ENCODE peak calls at places on chromosome X, in six cellular contexts. One of them, this sample, is unnamed.
A peak's percentile ranks its signal among the peaks of the same experiment; 100 is the strongest.

GRCh38 chrX:73863268-73863667 is 300.3 kb downstream of the CHIC1 start:
- DNase-seq in K562: no peak
- DNase-seq in GM12878: no peak
- DNase-seq in HepG2: no peak
- DNase-seq in HCT116: no peak
- DNase-seq in A549: no peak
- DNase-seq in this sample: no peak

GRCh38 chrX:1378306-1378758 is 13.6 kb downstream of the SLC25A6 start:
- DNase-seq in GM12878: no peak
- DNase-seq in K562: peak; percentile 7
- DNase-seq in A549: no peak
- DNase-seq in HCT116: no peak
- DNase-seq in HepG2: no peak
- DNase-seq in this sample: no peak

GRCh38 chrX:116841290-116841689 is 378.5 kb upstream of the CT83 start:
- DNase-seq in A549: no peak
- DNase-seq in HepG2: no peak
- DNase-seq in HCT116: no peak
- DNase-seq in K562: no peak
- DNase-seq in GM12878: no peak
- DNase-seq in this sample: no peak

GRCh38 chrX:133849676-133850075 is 135.7 kb downstream of the GPC3 start:
- DNase-seq in HCT116: no peak
- DNase-seq in A549: no peak
- DNase-seq in K562: no peak
- DNase-seq in HepG2: no peak
- DNase-seq in GM12878: no peak
- DNase-seq in this sample: no peak

GRCh38 chrX:68387786-68388185 is 45.5 kb downstream of the OPHN1 start:
- DNase-seq in HepG2: no peak
- DNase-seq in K562: no peak
- DNase-seq in HCT116: no peak
- DNase-seq in A549: no peak
- DNase-seq in GM12878: no peak
- DNase-seq in this sample: no peak

GRCh38 chrX:39869846-39870601 is 227.7 kb downstream of the BCOR start:
- DNase-seq in HCT116: no peak
- DNase-seq in HepG2: no peak
- DNase-seq in A549: peak; percentile 35
- DNase-seq in K562: peak; percentile 54
- DNase-seq in GM12878: no peak
- DNase-seq in this sample: no peak

GRCh38 chrX:33126469-33126868 is 84.9 kb downstream of the DMD start:
- DNase-seq in HCT116: no peak
- DNase-seq in GM12878: no peak
- DNase-seq in K562: no peak
- DNase-seq in HepG2: no peak
- DNase-seq in A549: no peak
- DNase-seq in this sample: no peak

GRCh38 chrX:973010-973409 is 239.4 kb downstream of the CRLF2 start:
- DNase-seq in GM12878: no peak
- DNase-seq in HepG2: no peak
- DNase-seq in A549: no peak
- DNase-seq in K562: no peak
- DNase-seq in HCT116: no peak
- DNase-seq in this sample: no peak

GRCh38 chrX:45143455-45143854 is 57.2 kb downstream of the DIPK2B start:
- DNase-seq in GM12878: no peak
- DNase-seq in HepG2: peak; percentile 71
- DNase-seq in HCT116: no peak
- DNase-seq in A549: no peak
- DNase-seq in K562: no peak
- DNase-seq in this sample: no peak

GRCh38 chrX:68532828-68533227 is 34.0 kb downstream of the YIPF6 start:
- DNase-seq in K562: no peak
- DNase-seq in HepG2: no peak
- DNase-seq in HCT116: no peak
- DNase-seq in GM12878: no peak
- DNase-seq in A549: no peak
- DNase-seq in this sample: no peak

GRCh38 chrX:57821703-57822375 is 88.4 kb downstream of the ZXDA start:
- DNase-seq in HCT116: peak; percentile 48
- DNase-seq in HepG2: peak; percentile 43
- DNase-seq in A549: peak; percentile 66
- DNase-seq in GM12878: peak; percentile 13
- DNase-seq in K562: peak; percentile 15
- DNase-seq in this sample: no peak

GRCh38 chrX:46573331-46573895 is at the start of gene CHST7:
- DNase-seq in HepG2: peak; percentile 54
- DNase-seq in A549: peak; percentile 80
- DNase-seq in HCT116: peak; percentile 46
- DNase-seq in K562: no peak
- DNase-seq in GM12878: no peak
- DNase-seq in this sample: no peak

GRCh38 chrX:153371256-153371655 is 29.9 kb downstream of the PNMA6E start:
- DNase-seq in A549: no peak
- DNase-seq in HCT116: no peak
- DNase-seq in GM12878: no peak
- DNase-seq in HepG2: no peak
- DNase-seq in K562: no peak
- DNase-seq in this sample: no peak

GRCh38 chrX:9745417-9746115 is 20.1 kb downstream of the GPR143 start:
- DNase-seq in GM12878: no peak
- DNase-seq in K562: no peak
- DNase-seq in HepG2: no peak
- DNase-seq in HCT116: no peak
- DNase-seq in A549: no peak
- DNase-seq in this sample: no peak

GRCh38 chrX:3295731-3296130 is 50.7 kb downstream of the MXRA5 start:
- DNase-seq in HCT116: peak; percentile 54
- DNase-seq in K562: peak; percentile 61
- DNase-seq in A549: peak; percentile 31
- DNase-seq in HepG2: no peak
- DNase-seq in GM12878: no peak
- DNase-seq in this sample: no peak

GRCh38 chrX:118566359-118566758 is 70.7 kb downstream of the DOCK11 start:
- DNase-seq in K562: no peak
- DNase-seq in A549: no peak
- DNase-seq in HepG2: no peak
- DNase-seq in HCT116: no peak
- DNase-seq in GM12878: no peak
- DNase-seq in this sample: no peak

GRCh38 chrX:71998836-71999509 is 88.3 kb downstream of the NHSL2 start:
- DNase-seq in HCT116: peak; percentile 12
- DNase-seq in A549: peak; percentile 28
- DNase-seq in HepG2: peak; percentile 12
- DNase-seq in GM12878: no peak
- DNase-seq in K562: peak; percentile 42
- DNase-seq in this sample: no peak

GRCh38 chrX:119753639-119754257 is 4.6 kb upstream of the SOWAHD start:
- DNase-seq in GM12878: no peak
- DNase-seq in HepG2: peak; percentile 25
- DNase-seq in HCT116: peak; percentile 48
- DNase-seq in A549: peak; percentile 59
- DNase-seq in K562: peak; percentile 32
- DNase-seq in this sample: peak; percentile 27

GRCh38 chrX:134600714-134601113 is 57.6 kb downstream of the PLAC1 start:
- DNase-seq in A549: no peak
- DNase-seq in GM12878: no peak
- DNase-seq in HCT116: peak; percentile 46
- DNase-seq in HepG2: no peak
- DNase-seq in K562: no peak
- DNase-seq in this sample: no peak

GRCh38 chrX:24703185-24703494 is 9.4 kb downstream of the POLA1 start:
- DNase-seq in HepG2: no peak
- DNase-seq in A549: no peak
- DNase-seq in GM12878: no peak
- DNase-seq in HCT116: no peak
- DNase-seq in K562: no peak
- DNase-seq in this sample: no peak

GRCh38 chrX:152932598-152933175 is 34.8 kb downstream of the ZNF185 start:
- DNase-seq in GM12878: no peak
- DNase-seq in K562: no peak
- DNase-seq in A549: no peak
- DNase-seq in HepG2: no peak
- DNase-seq in HCT116: no peak
- DNase-seq in this sample: no peak

GRCh38 chrX:119015407-119016242 is 41.2 kb downstream of the LONRF3 start:
- DNase-seq in K562: no peak
- DNase-seq in GM12878: peak; percentile 40
- DNase-seq in A549: peak; percentile 81
- DNase-seq in HepG2: no peak
- DNase-seq in HCT116: peak; percentile 35
- DNase-seq in this sample: peak; percentile 82

GRCh38 chrX:148426467-148426866 is 74.0 kb upstream of the AFF2 start:
- DNase-seq in HCT116: no peak
- DNase-seq in K562: no peak
- DNase-seq in GM12878: no peak
- DNase-seq in HepG2: no peak
- DNase-seq in A549: no peak
- DNase-seq in this sample: no peak

DNA sequence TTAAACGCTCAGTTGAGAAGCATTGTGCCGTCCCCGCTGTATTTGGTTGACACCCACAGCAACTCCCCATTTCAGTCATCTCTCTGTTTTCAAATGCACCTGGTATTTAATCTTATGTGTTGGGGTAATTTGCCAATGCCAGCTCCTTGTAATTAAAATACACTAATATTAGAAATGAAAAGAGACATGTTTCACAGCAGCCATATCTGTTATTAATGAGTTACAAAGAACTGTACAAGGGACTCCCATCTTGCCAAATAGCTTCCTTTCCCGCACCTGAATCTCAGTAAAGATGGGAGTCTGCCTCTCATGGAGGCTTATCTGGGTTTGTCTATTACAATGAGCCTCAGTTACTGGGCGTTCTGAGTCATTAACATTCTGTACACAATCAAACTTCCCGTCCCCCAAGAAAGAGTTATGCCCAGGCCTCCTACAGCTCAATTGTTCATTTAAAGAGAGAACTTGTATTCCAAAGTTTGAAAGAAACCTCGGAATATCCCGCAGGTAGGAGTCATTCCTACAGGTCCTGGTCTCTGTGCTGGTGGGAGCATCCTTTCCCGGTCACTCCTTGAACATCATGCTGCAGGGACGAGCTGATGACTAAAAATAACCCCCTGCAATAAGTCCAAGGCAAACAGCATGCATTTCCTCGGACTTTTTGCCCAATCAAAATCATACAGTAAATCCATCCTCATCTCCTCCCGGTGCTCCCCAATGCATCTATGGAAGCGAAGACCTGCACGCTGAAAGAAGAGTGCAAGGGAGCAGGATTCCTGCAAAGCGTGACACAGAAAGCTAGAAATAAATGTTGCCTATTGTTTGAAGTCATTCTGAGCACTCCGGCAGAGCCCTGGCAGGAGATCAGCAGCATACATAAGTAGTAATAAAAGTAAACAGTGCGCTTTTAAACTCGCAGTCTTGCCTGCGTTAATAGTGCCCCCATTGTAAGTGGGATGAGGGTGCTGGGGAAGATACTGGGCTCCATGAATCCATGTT is 926 bp downstream of the NDP start:
- DNase-seq in HepG2: no peak
- DNase-seq in K562: no peak
- DNase-seq in A549: no peak
- DNase-seq in HCT116: no peak
- DNase-seq in GM12878: no peak
- DNase-seq in this sample: no peak
- TF ChIP-seq REST in HepG2: no peak
- TF ChIP-seq REST in K562: no peak
- TF ChIP-seq REST in A549: no peak
- TF ChIP-seq REST in HCT116: no peak
- TF ChIP-seq REST in GM12878: no peak
- TF ChIP-seq REST in this sample: no peak

GRCh38 chrX:102899940-102900916 is 36.8 kb upstream of the RAB40AL start:
- DNase-seq in GM12878: peak; percentile 33
- DNase-seq in HCT116: peak; percentile 27
- DNase-seq in A549: peak; percentile 66
- DNase-seq in HepG2: peak; percentile 39
- DNase-seq in K562: peak; percentile 55
- DNase-seq in this sample: peak; percentile 46
- TF ChIP-seq REST in GM12878: no peak
- TF ChIP-seq REST in HCT116: no peak
- TF ChIP-seq REST in A549: no peak
- TF ChIP-seq REST in HepG2: no peak
- TF ChIP-seq REST in K562: no peak
- TF ChIP-seq REST in this sample: no peak

GRCh38 chrX:22970861-22971260 is 28.9 kb upstream of the DDX53 start:
- DNase-seq in GM12878: no peak
- DNase-seq in HepG2: no peak
- DNase-seq in HCT116: no peak
- DNase-seq in K562: no peak
- DNase-seq in A549: no peak
- DNase-seq in this sample: no peak
- TF ChIP-seq REST in GM12878: no peak
- TF ChIP-seq REST in HepG2: no peak
- TF ChIP-seq REST in HCT116: no peak
- TF ChIP-seq REST in K562: no peak
- TF ChIP-seq REST in A549: no peak
- TF ChIP-seq REST in this sample: no peak

DNA sequence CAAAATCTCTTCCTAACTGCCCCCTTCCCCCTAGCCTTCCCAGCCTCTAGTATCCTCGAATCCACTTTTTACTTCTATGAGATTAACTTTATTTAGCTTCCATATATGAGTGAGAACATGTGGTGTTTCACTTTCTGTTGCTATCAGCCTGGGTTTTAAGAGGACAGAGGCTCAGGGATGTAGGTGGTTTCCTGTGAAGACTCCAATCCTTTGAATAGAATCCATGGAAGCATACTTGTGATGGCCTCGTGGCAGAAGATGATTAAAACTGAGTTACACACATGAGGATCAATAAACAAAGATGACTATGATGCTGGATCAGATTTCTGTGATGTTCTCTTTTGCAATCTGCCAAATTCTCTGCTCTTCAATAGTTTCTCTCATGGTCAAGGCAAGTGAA is 29.8 kb downstream of the CD99L2 start:
- DNase-seq in HepG2: no peak
- DNase-seq in GM12878: no peak
- DNase-seq in A549: no peak
- DNase-seq in HCT116: no peak
- DNase-seq in K562: no peak
- DNase-seq in this sample: no peak
- TF ChIP-seq REST in HepG2: no peak
- TF ChIP-seq REST in GM12878: no peak
- TF ChIP-seq REST in A549: no peak
- TF ChIP-seq REST in HCT116: no peak
- TF ChIP-seq REST in K562: no peak
- TF ChIP-seq REST in this sample: no peak

GRCh38 chrX:123884809-123885408 is 25.1 kb downstream of the XIAP start:
- DNase-seq in A549: peak; percentile 66
- DNase-seq in K562: peak; percentile 26
- DNase-seq in GM12878: no peak
- DNase-seq in HCT116: no peak
- DNase-seq in HepG2: peak; percentile 31
- DNase-seq in this sample: peak; percentile 10
- TF ChIP-seq REST in A549: no peak
- TF ChIP-seq REST in K562: no peak
- TF ChIP-seq REST in GM12878: no peak
- TF ChIP-seq REST in HCT116: no peak
- TF ChIP-seq REST in HepG2: no peak
- TF ChIP-seq REST in this sample: no peak

This sample was measured in Panc1.